ENCODE peak calls at places on chromosomes 1 and 21, in five cellular contexts. M is PC-3, C is stomach, Z is psoas muscle, X is uterus. F is an unnamed sample. For H3K9me3, the result is how much of the 10 kb centered on the place peaks cover.

GRCh38 chr1:84504580-84505021 is 1.6 kb upstream of the SPATA1 start:
- DNase-seq in M (peak), C (no peak), Z (no peak), X (no peak), F (no peak)

GRCh38 chr1:58618303-58618702 is 41.3 kb upstream of the TACSTD2 start:
- DNase-seq in M (peak), C (peak), Z (no peak), X (peak), F (no peak)

GRCh38 chr1:23596382-23597358 is 37.4 kb upstream of the ID3 start:
- DNase-seq in M (no peak), C (no peak), Z (no peak), X (no peak), F (no peak)

GRCh38 chr1:68528243-68528642 is 31.4 kb upstream of the DEPDC1 start:
- DNase-seq in M (peak), C (no peak), Z (no peak), X (no peak), F (no peak)

GRCh38 chr1:218850367-218850766 is 323.3 kb upstream of the LYPLAL1 start:
- DNase-seq in M (peak), C (no peak), Z (no peak), X (no peak), F (no peak)

GRCh38 chr1:8133657-8134430 is 107.7 kb upstream of the ERRFI1 start:
- DNase-seq in M (peak), C (peak), Z (peak), X (peak), F (peak)

GRCh38 chr1:4825841-4826450 is 171.5 kb downstream of the AJAP1 start:
- DNase-seq in M (peak), C (no peak), Z (no peak), X (no peak), F (peak)

GRCh38 chr1:207619833-207620572 is 24.9 kb upstream of the CR1L start:
- DNase-seq in M (peak), C (no peak), Z (no peak), X (no peak), F (no peak)

GRCh38 chr1:6601049-6601864 is 1.4 kb downstream of the KLHL21 start:
- DNase-seq in M (peak), C (peak), Z (peak), X (peak), F (peak)

GRCh38 chr1:197557302-197557701 is 218.0 kb downstream of the DENND1B start:
- DNase-seq in M (peak), C (no peak), Z (no peak), X (no peak), F (no peak)

GRCh38 chr1:152427458-152427857 is 13.4 kb upstream of the CRNN start:
- DNase-seq in M (no peak), C (no peak), Z (no peak), X (no peak), F (no peak)

GRCh38 chr1:69157046-69157756 is 410.5 kb upstream of the LRRC7 start:
- DNase-seq in M (no peak), C (no peak), Z (no peak), X (no peak), F (no peak)

GRCh38 chr1:33692216-33693188 is 171.4 kb upstream of the HMGB4 start:
- DNase-seq in M (no peak), C (no peak), Z (no peak), X (no peak), F (peak)

GRCh38 chr1:154661110-154661509 is 53.1 kb upstream of the ADAR start:
- DNase-seq in M (no peak), C (no peak), Z (no peak), X (no peak), F (no peak)

GRCh38 chr1:32623775-32624174 is 26.6 kb downstream of the ZBTB8OS start:
- DNase-seq in M (no peak), C (no peak), Z (no peak), X (no peak), F (no peak)

GRCh38 chr1:68319907-68320306 is 87.6 kb upstream of the WLS start:
- DNase-seq in M (no peak), C (no peak), Z (no peak), X (no peak), F (no peak)

GRCh38 chr1:35885961-35886558 is 3.1 kb downstream of the AGO1 start:
- DNase-seq in M (no peak), C (no peak), Z (no peak), X (no peak), F (no peak)

GRCh38 chr1:200226268-200226968 is 183.4 kb downstream of the ZNF281 start:
- DNase-seq in M (no peak), C (no peak), Z (no peak), X (no peak), F (no peak)

GRCh38 chr1:115233598-115233997 is 104.5 kb downstream of the NGF start:
- DNase-seq in M (no peak), C (no peak), Z (no peak), X (no peak), F (no peak)

GRCh38 chr1:237018896-237019295 is 14.7 kb upstream of the MT1HL1 start:
- DNase-seq in M (no peak), C (no peak), Z (no peak), X (no peak), F (no peak)

GRCh38 chr21:32422064-32422463 is 9.6 kb downstream of the EVA1C start:
- DNase-seq in M (no peak), C (no peak), Z (no peak), X (no peak), F (no peak)

GRCh38 chr1:184485731-184486723 is 99.2 kb downstream of the C1orf21 start:
- DNase-seq in M (peak), C (no peak), Z (no peak), X (no peak), F (no peak)

GRCh38 chr1:38083541-38083940 is 36.9 kb upstream of the POU3F1 start:
- DNase-seq in M (no peak), C (no peak), Z (no peak), X (no peak), F (no peak)

GRCh38 chr1:9126511-9126910 is 2.4 kb downstream of the GPR157 start:
- DNase-seq in M (peak), C (no peak), Z (no peak), X (no peak), F (no peak)

GRCh38 chr21:20814090-20814489 is 184.1 kb upstream of the NCAM2 start:
- DNase-seq in M (no peak), C (no peak), Z (no peak), X (no peak), F (no peak)

GRCh38 chr1:212366901-212367300 is 47.8 kb downstream of the PACC1 start:
- DNase-seq in M (peak), C (no peak), Z (no peak), X (no peak), F (no peak)

DNA sequence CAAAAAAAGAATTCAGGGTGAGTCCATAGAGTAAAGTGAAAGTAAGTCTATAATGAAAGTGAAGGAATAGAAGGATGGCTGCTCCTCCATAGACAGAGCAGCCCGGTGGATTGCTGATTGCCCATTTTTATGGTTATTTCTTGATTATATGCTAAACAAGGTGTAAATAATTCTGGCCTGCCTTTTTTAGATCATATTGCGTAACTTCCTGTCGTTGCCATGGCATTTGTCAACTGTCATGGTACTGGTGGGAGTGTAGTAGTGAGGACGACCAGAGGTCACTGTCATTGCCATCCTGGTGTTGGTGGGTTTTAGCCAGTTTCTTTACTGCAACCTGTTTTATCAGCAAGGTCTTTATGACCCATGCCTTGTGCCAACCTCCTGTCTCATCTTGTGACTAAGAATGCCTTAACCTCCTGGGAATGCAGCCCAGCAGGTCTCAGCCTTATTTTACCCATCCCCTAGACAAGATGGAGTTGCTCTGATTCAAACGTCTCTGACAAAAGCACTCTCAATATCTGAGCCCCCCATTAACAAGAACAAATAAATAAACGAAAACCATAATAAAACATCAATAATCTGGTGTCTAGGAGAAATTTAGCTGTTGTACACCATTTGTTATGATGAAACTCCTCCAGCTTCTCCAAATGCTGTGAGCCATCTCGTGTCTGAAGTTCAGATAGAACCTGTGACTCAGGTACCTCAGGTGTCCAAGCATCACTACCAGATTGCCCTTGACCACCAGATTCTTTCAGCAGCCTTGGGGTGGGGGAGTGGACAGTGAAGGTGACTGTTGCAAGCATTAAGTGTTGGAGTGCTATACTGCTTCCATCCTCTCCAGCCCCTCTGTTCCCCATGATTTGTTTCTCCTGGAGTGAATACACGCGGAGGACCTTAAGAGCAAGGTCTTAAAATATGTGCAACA is 36.0 kb downstream of the EBNA1BP2 start:
- DNase-seq in M (peak), C (no peak), Z (no peak), X (no peak), F (no peak)
- H3K9me3 ChIP-seq in M (under half), C (under half), Z (under half), X (under half), F (under half)

GRCh38 chr1:44174630-44175029 is 33.2 kb upstream of the KLF18 start:
- DNase-seq in M (peak), C (no peak), Z (no peak), X (no peak), F (no peak)
- H3K9me3 ChIP-seq in M (under half), C (under half), Z (under half), X (under half), F (under half)

GRCh38 chr1:43510621-43511020 is 20.1 kb upstream of the PTPRF start:
- DNase-seq in M (no peak), C (no peak), Z (no peak), X (no peak), F (peak)

GRCh38 chr1:43512681-43513080 is 18.0 kb upstream of the PTPRF start:
- DNase-seq in M (no peak), C (no peak), Z (no peak), X (no peak), F (peak)

GRCh38 chr1:43511394-43511793 is 19.3 kb upstream of the PTPRF start:
- DNase-seq in M (no peak), C (no peak), Z (no peak), X (no peak), F (peak)

GRCh38 chr1:43513471-43514173 is 17.1 kb upstream of the PTPRF start:
- DNase-seq in M (no peak), C (no peak), Z (no peak), X (no peak), F (no peak)

GRCh38 chr1:43512133-43512532 is 18.6 kb upstream of the PTPRF start:
- DNase-seq in M (no peak), C (no peak), Z (no peak), X (no peak), F (no peak)
- H3K9me3 ChIP-seq in M (under half), C (under half), Z (under half), X (under half), F (under half)

GRCh38 chr1:158289722-158290570 is at the start of gene CD1C:
- DNase-seq in M (no peak), C (no peak), Z (no peak), X (no peak), F (no peak)
- H3K9me3 ChIP-seq in M (under half), C (under half), Z (under half), X (under half), F (under half)

GRCh38 chr1:17759114-17759513 is 4.0 kb downstream of the ACTL8 start:
- DNase-seq in M (no peak), C (no peak), Z (no peak), X (no peak), F (no peak)

GRCh38 chr1:17757426-17757825 is 2.3 kb downstream of the ACTL8 start:
- DNase-seq in M (no peak), C (no peak), Z (no peak), X (no peak), F (no peak)

GRCh38 chr1:17752356-17752755 is 2.8 kb upstream of the ACTL8 start:
- DNase-seq in M (no peak), C (no peak), Z (no peak), X (no peak), F (no peak)

DNA sequence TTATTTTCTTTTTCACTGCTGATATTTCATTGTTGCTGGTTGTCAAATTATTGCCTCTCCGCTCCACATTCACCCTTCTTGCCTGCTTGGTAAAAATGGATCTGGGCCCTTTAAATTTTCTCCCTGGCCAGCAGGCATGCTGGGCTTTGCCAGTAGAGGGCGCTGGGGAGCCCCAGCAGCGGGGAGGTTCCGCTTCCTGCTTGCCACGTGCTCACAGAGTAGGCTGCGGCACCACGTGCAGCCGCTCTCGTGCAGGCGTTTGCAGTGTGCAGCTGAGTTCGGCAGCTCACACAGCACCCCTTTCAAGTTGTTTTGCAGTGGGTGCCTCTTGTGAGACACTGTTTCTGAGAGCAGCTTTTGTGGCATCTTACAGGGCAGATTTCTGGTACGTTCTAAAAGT is at the start of gene ACTL8:
- DNase-seq in M (no peak), C (no peak), Z (no peak), X (no peak), F (no peak)
- H3K9me3 ChIP-seq in M (under half), C (half or more), Z (under half), X (under half), F (under half)

GRCh38 chr1:203932559-203932958 is 71.2 kb downstream of the SNRPE start:
- DNase-seq in M (no peak), C (no peak), Z (no peak), X (no peak), F (no peak)

GRCh38 chr1:203931953-203932352 is 70.6 kb downstream of the SNRPE start:
- DNase-seq in M (peak), C (no peak), Z (no peak), X (no peak), F (no peak)

GRCh38 chr1:203926025-203926540 is 64.7 kb downstream of the SNRPE start:
- DNase-seq in M (peak), C (no peak), Z (no peak), X (no peak), F (no peak)

GRCh38 chr1:203930343-203930742 is 68.9 kb downstream of the SNRPE start:
- DNase-seq in M (no peak), C (no peak), Z (no peak), X (no peak), F (no peak)

DNA sequence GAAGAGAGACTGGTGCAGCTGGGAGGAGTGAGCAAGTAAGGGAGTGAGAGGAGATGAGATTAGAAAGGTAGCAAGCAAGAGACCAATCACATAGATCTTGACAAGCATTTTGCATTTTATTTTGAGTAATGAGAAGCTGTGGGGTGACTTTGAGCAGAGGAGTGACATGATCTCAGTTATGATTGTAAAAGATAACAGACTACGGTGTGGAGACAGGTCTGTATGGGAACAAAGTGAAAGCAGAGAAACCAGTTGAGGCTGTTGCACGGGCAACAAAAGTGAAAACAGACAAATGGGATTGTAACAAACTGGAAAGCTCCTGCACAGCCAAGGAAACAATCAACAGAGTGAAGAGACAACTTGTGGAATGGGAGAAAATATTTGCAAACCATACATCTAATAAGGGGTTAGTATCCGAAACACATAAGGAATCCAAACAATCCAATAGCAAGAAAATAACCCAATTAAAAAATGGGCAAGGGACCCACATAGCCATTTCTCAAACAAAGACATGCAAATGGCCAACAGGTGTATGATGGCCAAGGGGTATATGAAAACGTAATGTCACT is 68.4 kb downstream of the SNRPE start:
- DNase-seq in M (no peak), C (no peak), Z (no peak), X (no peak), F (no peak)
- H3K9me3 ChIP-seq in M (under half), C (under half), Z (under half), X (under half), F (under half)